ENCODE peak calls at places on chromosome 1, in ten cellular contexts. One of them, this sample, is unnamed.

GRCh38 chr1:172820759-172821158 is 161.9 kb downstream of the FASLG start:
- DNase-seq in T-cell: no peak
- DNase-seq in activated CD8-positive, alpha-beta memory T cell treated with anti-CD3 and anti-CD28 coated beads, Interleukin-2, amount 10 ng/mL, durations not matched to agents 7 days and 5 days: no peak
- DNase-seq in HTR-8/SVneo: no peak
- DNase-seq in T1000: no peak
- DNase-seq in GM12865: no peak
- DNase-seq in NCI-H146: no peak
- DNase-seq in GM20000: no peak
- DNase-seq in ELR: peak
- DNase-seq in left lung: no peak
- DNase-seq in this sample: no peak

GRCh38 chr1:151459331-151460046 is at the start of gene POGZ:
- DNase-seq in left lung: peak
- DNase-seq in GM20000: peak
- DNase-seq in activated CD8-positive, alpha-beta memory T cell treated with anti-CD3 and anti-CD28 coated beads, Interleukin-2, amount 10 ng/mL, durations not matched to agents 7 days and 5 days: peak
- DNase-seq in T-cell: peak
- DNase-seq in NCI-H146: peak
- DNase-seq in GM12865: peak
- DNase-seq in ELR: peak
- DNase-seq in T1000: peak
- DNase-seq in HTR-8/SVneo: peak
- DNase-seq in this sample: peak

GRCh38 chr1:88462481-88463261 is 221.4 kb upstream of the PKN2 start:
- DNase-seq in ELR: peak
- DNase-seq in T-cell: no peak
- DNase-seq in GM12865: no peak
- DNase-seq in T1000: peak
- DNase-seq in NCI-H146: peak
- DNase-seq in activated CD8-positive, alpha-beta memory T cell treated with anti-CD3 and anti-CD28 coated beads, Interleukin-2, amount 10 ng/mL, durations not matched to agents 7 days and 5 days: no peak
- DNase-seq in GM20000: no peak
- DNase-seq in HTR-8/SVneo: peak
- DNase-seq in left lung: peak
- DNase-seq in this sample: peak

GRCh38 chr1:86380257-86380861 is 15.8 kb downstream of the ODF2L start:
- DNase-seq in NCI-H146: peak
- DNase-seq in HTR-8/SVneo: peak
- DNase-seq in GM12865: peak
- DNase-seq in T-cell: no peak
- DNase-seq in activated CD8-positive, alpha-beta memory T cell treated with anti-CD3 and anti-CD28 coated beads, Interleukin-2, amount 10 ng/mL, durations not matched to agents 7 days and 5 days: no peak
- DNase-seq in ELR: peak
- DNase-seq in T1000: no peak
- DNase-seq in left lung: no peak
- DNase-seq in GM20000: peak
- DNase-seq in this sample: peak

GRCh38 chr1:156244126-156244525 is 2.1 kb downstream of the BGLAP start:
- DNase-seq in activated CD8-positive, alpha-beta memory T cell treated with anti-CD3 and anti-CD28 coated beads, Interleukin-2, amount 10 ng/mL, durations not matched to agents 7 days and 5 days: no peak
- DNase-seq in NCI-H146: no peak
- DNase-seq in GM12865: no peak
- DNase-seq in T1000: no peak
- DNase-seq in left lung: no peak
- DNase-seq in T-cell: no peak
- DNase-seq in ELR: no peak
- DNase-seq in HTR-8/SVneo: no peak
- DNase-seq in GM20000: no peak
- DNase-seq in this sample: no peak

GRCh38 chr1:233730809-233731208 is 116.9 kb downstream of the KCNK1 start:
- DNase-seq in left lung: no peak
- DNase-seq in HTR-8/SVneo: no peak
- DNase-seq in T-cell: no peak
- DNase-seq in activated CD8-positive, alpha-beta memory T cell treated with anti-CD3 and anti-CD28 coated beads, Interleukin-2, amount 10 ng/mL, durations not matched to agents 7 days and 5 days: no peak
- DNase-seq in ELR: no peak
- DNase-seq in NCI-H146: no peak
- DNase-seq in GM12865: no peak
- DNase-seq in T1000: no peak
- DNase-seq in GM20000: no peak
- DNase-seq in this sample: no peak

GRCh38 chr1:47401761-47402160 is 14.3 kb upstream of the FOXE3 start:
- DNase-seq in HTR-8/SVneo: no peak
- DNase-seq in left lung: no peak
- DNase-seq in GM20000: no peak
- DNase-seq in T1000: no peak
- DNase-seq in NCI-H146: no peak
- DNase-seq in GM12865: no peak
- DNase-seq in T-cell: no peak
- DNase-seq in activated CD8-positive, alpha-beta memory T cell treated with anti-CD3 and anti-CD28 coated beads, Interleukin-2, amount 10 ng/mL, durations not matched to agents 7 days and 5 days: no peak
- DNase-seq in ELR: no peak
- DNase-seq in this sample: no peak

GRCh38 chr1:76012341-76013208 is 62.0 kb upstream of the ST6GALNAC3 start:
- DNase-seq in left lung: no peak
- DNase-seq in GM20000: no peak
- DNase-seq in ELR: no peak
- DNase-seq in GM12865: no peak
- DNase-seq in HTR-8/SVneo: no peak
- DNase-seq in T1000: no peak
- DNase-seq in T-cell: no peak
- DNase-seq in activated CD8-positive, alpha-beta memory T cell treated with anti-CD3 and anti-CD28 coated beads, Interleukin-2, amount 10 ng/mL, durations not matched to agents 7 days and 5 days: no peak
- DNase-seq in NCI-H146: no peak
- DNase-seq in this sample: no peak

GRCh38 chr1:23742670-23743286 is 493 bp upstream of the ELOA start:
- DNase-seq in GM12865: no peak
- DNase-seq in GM20000: no peak
- DNase-seq in T-cell: no peak
- DNase-seq in ELR: peak
- DNase-seq in left lung: no peak
- DNase-seq in NCI-H146: no peak
- DNase-seq in activated CD8-positive, alpha-beta memory T cell treated with anti-CD3 and anti-CD28 coated beads, Interleukin-2, amount 10 ng/mL, durations not matched to agents 7 days and 5 days: peak
- DNase-seq in HTR-8/SVneo: no peak
- DNase-seq in T1000: no peak
- DNase-seq in this sample: peak

GRCh38 chr1:94481473-94481933 is 60.1 kb downstream of the F3 start:
- DNase-seq in activated CD8-positive, alpha-beta memory T cell treated with anti-CD3 and anti-CD28 coated beads, Interleukin-2, amount 10 ng/mL, durations not matched to agents 7 days and 5 days: peak
- DNase-seq in T-cell: peak
- DNase-seq in NCI-H146: peak
- DNase-seq in GM12865: peak
- DNase-seq in GM20000: peak
- DNase-seq in HTR-8/SVneo: peak
- DNase-seq in T1000: peak
- DNase-seq in left lung: no peak
- DNase-seq in ELR: peak
- DNase-seq in this sample: peak

GRCh38 chr1:165152109-165152508 is 204.4 kb downstream of the LMX1A start:
- DNase-seq in ELR: no peak
- DNase-seq in activated CD8-positive, alpha-beta memory T cell treated with anti-CD3 and anti-CD28 coated beads, Interleukin-2, amount 10 ng/mL, durations not matched to agents 7 days and 5 days: no peak
- DNase-seq in T1000: no peak
- DNase-seq in HTR-8/SVneo: no peak
- DNase-seq in left lung: no peak
- DNase-seq in GM12865: peak
- DNase-seq in NCI-H146: no peak
- DNase-seq in GM20000: no peak
- DNase-seq in T-cell: no peak
- DNase-seq in this sample: no peak

GRCh38 chr1:151542710-151543129 is 2.6 kb downstream of the TUFT1 start:
- DNase-seq in T1000: no peak
- DNase-seq in ELR: peak
- DNase-seq in T-cell: no peak
- DNase-seq in GM20000: no peak
- DNase-seq in activated CD8-positive, alpha-beta memory T cell treated with anti-CD3 and anti-CD28 coated beads, Interleukin-2, amount 10 ng/mL, durations not matched to agents 7 days and 5 days: no peak
- DNase-seq in left lung: no peak
- DNase-seq in NCI-H146: peak
- DNase-seq in GM12865: no peak
- DNase-seq in HTR-8/SVneo: peak
- DNase-seq in this sample: peak

GRCh38 chr1:171655215-171656116 is 3.0 kb upstream of the MYOC start:
- DNase-seq in GM12865: peak
- DNase-seq in ELR: peak
- DNase-seq in T1000: no peak
- DNase-seq in activated CD8-positive, alpha-beta memory T cell treated with anti-CD3 and anti-CD28 coated beads, Interleukin-2, amount 10 ng/mL, durations not matched to agents 7 days and 5 days: peak
- DNase-seq in left lung: peak
- DNase-seq in GM20000: peak
- DNase-seq in NCI-H146: peak
- DNase-seq in T-cell: peak
- DNase-seq in HTR-8/SVneo: no peak
- DNase-seq in this sample: no peak

GRCh38 chr1:236281286-236282158 is at the start of gene ERO1B:
- DNase-seq in T-cell: peak
- DNase-seq in left lung: peak
- DNase-seq in NCI-H146: peak
- DNase-seq in T1000: peak
- DNase-seq in activated CD8-positive, alpha-beta memory T cell treated with anti-CD3 and anti-CD28 coated beads, Interleukin-2, amount 10 ng/mL, durations not matched to agents 7 days and 5 days: peak
- DNase-seq in HTR-8/SVneo: peak
- DNase-seq in GM20000: peak
- DNase-seq in GM12865: peak
- DNase-seq in ELR: peak
- DNase-seq in this sample: peak

GRCh38 chr1:231699769-231700168 is 73.2 kb downstream of the DISC1 start:
- DNase-seq in NCI-H146: no peak
- DNase-seq in GM12865: no peak
- DNase-seq in HTR-8/SVneo: no peak
- DNase-seq in activated CD8-positive, alpha-beta memory T cell treated with anti-CD3 and anti-CD28 coated beads, Interleukin-2, amount 10 ng/mL, durations not matched to agents 7 days and 5 days: no peak
- DNase-seq in T-cell: no peak
- DNase-seq in T1000: no peak
- DNase-seq in ELR: no peak
- DNase-seq in left lung: no peak
- DNase-seq in GM20000: no peak
- DNase-seq in this sample: no peak

GRCh38 chr1:2840036-2840809 is 38.7 kb upstream of the TTC34 start:
- DNase-seq in GM12865: peak
- DNase-seq in T-cell: peak
- DNase-seq in activated CD8-positive, alpha-beta memory T cell treated with anti-CD3 and anti-CD28 coated beads, Interleukin-2, amount 10 ng/mL, durations not matched to agents 7 days and 5 days: peak
- DNase-seq in NCI-H146: no peak
- DNase-seq in HTR-8/SVneo: no peak
- DNase-seq in GM20000: no peak
- DNase-seq in ELR: no peak
- DNase-seq in T1000: no peak
- DNase-seq in left lung: peak
- DNase-seq in this sample: no peak

GRCh38 chr1:64343105-64343960 is 126.6 kb upstream of the CACHD1 start:
- DNase-seq in activated CD8-positive, alpha-beta memory T cell treated with anti-CD3 and anti-CD28 coated beads, Interleukin-2, amount 10 ng/mL, durations not matched to agents 7 days and 5 days: no peak
- DNase-seq in NCI-H146: peak
- DNase-seq in GM20000: no peak
- DNase-seq in ELR: peak
- DNase-seq in GM12865: no peak
- DNase-seq in HTR-8/SVneo: peak
- DNase-seq in T-cell: no peak
- DNase-seq in T1000: peak
- DNase-seq in left lung: no peak
- DNase-seq in this sample: peak

GRCh38 chr1:54698346-54698745 is 17.3 kb upstream of the TTC4 start:
- DNase-seq in ELR: no peak
- DNase-seq in activated CD8-positive, alpha-beta memory T cell treated with anti-CD3 and anti-CD28 coated beads, Interleukin-2, amount 10 ng/mL, durations not matched to agents 7 days and 5 days: no peak
- DNase-seq in T1000: no peak
- DNase-seq in T-cell: no peak
- DNase-seq in NCI-H146: no peak
- DNase-seq in left lung: no peak
- DNase-seq in HTR-8/SVneo: no peak
- DNase-seq in GM20000: no peak
- DNase-seq in GM12865: no peak
- DNase-seq in this sample: no peak

GRCh38 chr1:24102966-24103365 is 9.0 kb downstream of the MYOM3 start:
- DNase-seq in GM12865: no peak
- DNase-seq in GM20000: no peak
- DNase-seq in left lung: peak
- DNase-seq in ELR: no peak
- DNase-seq in T-cell: no peak
- DNase-seq in activated CD8-positive, alpha-beta memory T cell treated with anti-CD3 and anti-CD28 coated beads, Interleukin-2, amount 10 ng/mL, durations not matched to agents 7 days and 5 days: no peak
- DNase-seq in HTR-8/SVneo: no peak
- DNase-seq in T1000: no peak
- DNase-seq in NCI-H146: no peak
- DNase-seq in this sample: no peak

GRCh38 chr1:64124751-64125445 is 78.5 kb upstream of the UBE2U start:
- DNase-seq in T1000: no peak
- DNase-seq in activated CD8-positive, alpha-beta memory T cell treated with anti-CD3 and anti-CD28 coated beads, Interleukin-2, amount 10 ng/mL, durations not matched to agents 7 days and 5 days: no peak
- DNase-seq in HTR-8/SVneo: no peak
- DNase-seq in NCI-H146: no peak
- DNase-seq in GM20000: no peak
- DNase-seq in T-cell: no peak
- DNase-seq in ELR: no peak
- DNase-seq in left lung: no peak
- DNase-seq in GM12865: no peak
- DNase-seq in this sample: no peak

GRCh38 chr1:48741380-48741779 is 35.3 kb downstream of the BEND5 start:
- DNase-seq in T-cell: no peak
- DNase-seq in T1000: no peak
- DNase-seq in NCI-H146: peak
- DNase-seq in left lung: no peak
- DNase-seq in GM12865: no peak
- DNase-seq in HTR-8/SVneo: no peak
- DNase-seq in GM20000: no peak
- DNase-seq in ELR: no peak
- DNase-seq in activated CD8-positive, alpha-beta memory T cell treated with anti-CD3 and anti-CD28 coated beads, Interleukin-2, amount 10 ng/mL, durations not matched to agents 7 days and 5 days: no peak
- DNase-seq in this sample: peak

GRCh38 chr1:208868554-208868953 is 624.4 kb upstream of the PLXNA2 start:
- DNase-seq in GM20000: no peak
- DNase-seq in NCI-H146: no peak
- DNase-seq in T1000: no peak
- DNase-seq in left lung: no peak
- DNase-seq in GM12865: no peak
- DNase-seq in ELR: peak
- DNase-seq in activated CD8-positive, alpha-beta memory T cell treated with anti-CD3 and anti-CD28 coated beads, Interleukin-2, amount 10 ng/mL, durations not matched to agents 7 days and 5 days: no peak
- DNase-seq in HTR-8/SVneo: peak
- DNase-seq in T-cell: no peak
- DNase-seq in this sample: no peak

GRCh38 chr1:45015683-45016082 is 3.6 kb downstream of the UROD start:
- DNase-seq in NCI-H146: no peak
- DNase-seq in ELR: no peak
- DNase-seq in left lung: no peak
- DNase-seq in HTR-8/SVneo: no peak
- DNase-seq in T-cell: no peak
- DNase-seq in GM20000: no peak
- DNase-seq in GM12865: no peak
- DNase-seq in activated CD8-positive, alpha-beta memory T cell treated with anti-CD3 and anti-CD28 coated beads, Interleukin-2, amount 10 ng/mL, durations not matched to agents 7 days and 5 days: peak
- DNase-seq in T1000: no peak
- DNase-seq in this sample: no peak

GRCh38 chr1:233379869-233380438 is 52.4 kb downstream of the MAP3K21 start:
- DNase-seq in GM20000: peak
- DNase-seq in ELR: no peak
- DNase-seq in NCI-H146: no peak
- DNase-seq in activated CD8-positive, alpha-beta memory T cell treated with anti-CD3 and anti-CD28 coated beads, Interleukin-2, amount 10 ng/mL, durations not matched to agents 7 days and 5 days: no peak
- DNase-seq in T-cell: no peak
- DNase-seq in T1000: no peak
- DNase-seq in HTR-8/SVneo: no peak
- DNase-seq in GM12865: peak
- DNase-seq in left lung: no peak
- DNase-seq in this sample: no peak

GRCh38 chr1:63454269-63454668 is 68.8 kb downstream of the ITGB3BP start:
- DNase-seq in activated CD8-positive, alpha-beta memory T cell treated with anti-CD3 and anti-CD28 coated beads, Interleukin-2, amount 10 ng/mL, durations not matched to agents 7 days and 5 days: no peak
- DNase-seq in left lung: no peak
- DNase-seq in T1000: no peak
- DNase-seq in GM20000: no peak
- DNase-seq in GM12865: no peak
- DNase-seq in HTR-8/SVneo: no peak
- DNase-seq in ELR: peak
- DNase-seq in T-cell: no peak
- DNase-seq in NCI-H146: no peak
- DNase-seq in this sample: no peak

GRCh38 chr1:208997726-208998312 is 585.7 kb upstream of the CAMK1G start:
- DNase-seq in GM20000: no peak
- DNase-seq in left lung: no peak
- DNase-seq in NCI-H146: no peak
- DNase-seq in T1000: no peak
- DNase-seq in HTR-8/SVneo: peak
- DNase-seq in ELR: peak
- DNase-seq in GM12865: peak
- DNase-seq in T-cell: no peak
- DNase-seq in activated CD8-positive, alpha-beta memory T cell treated with anti-CD3 and anti-CD28 coated beads, Interleukin-2, amount 10 ng/mL, durations not matched to agents 7 days and 5 days: no peak
- DNase-seq in this sample: no peak

GRCh38 chr1:178918955-178919354 is 48.1 kb upstream of the ANGPTL1 start:
- DNase-seq in T1000: no peak
- DNase-seq in ELR: no peak
- DNase-seq in NCI-H146: no peak
- DNase-seq in GM20000: no peak
- DNase-seq in GM12865: no peak
- DNase-seq in activated CD8-positive, alpha-beta memory T cell treated with anti-CD3 and anti-CD28 coated beads, Interleukin-2, amount 10 ng/mL, durations not matched to agents 7 days and 5 days: no peak
- DNase-seq in T-cell: no peak
- DNase-seq in left lung: no peak
- DNase-seq in HTR-8/SVneo: no peak
- DNase-seq in this sample: no peak

GRCh38 chr1:116666747-116667576 is 571 bp downstream of the IGSF3 start:
- DNase-seq in HTR-8/SVneo: no peak
- DNase-seq in ELR: no peak
- DNase-seq in NCI-H146: peak
- DNase-seq in activated CD8-positive, alpha-beta memory T cell treated with anti-CD3 and anti-CD28 coated beads, Interleukin-2, amount 10 ng/mL, durations not matched to agents 7 days and 5 days: no peak
- DNase-seq in T1000: no peak
- DNase-seq in GM20000: peak
- DNase-seq in T-cell: no peak
- DNase-seq in GM12865: no peak
- DNase-seq in left lung: no peak
- DNase-seq in this sample: peak